ENCODE peak calls at places on chromosome 20, in eight cellular contexts. I, U, C, G, F, L, K and J are unnamed samples.

GRCh38 chr20:34473262-34473883 is 42.8 kb upstream of the DYNLRB1 start:
- DNase-seq in I (peak), U (peak), C (peak), G (peak), F (no peak), L (peak), K (no peak), J (peak)

GRCh38 chr20:58237318-58238182 is 9.1 kb upstream of the ANKRD60 start:
- DNase-seq in I (no peak), U (peak), C (no peak), G (no peak), F (no peak), L (peak), K (no peak), J (no peak)

GRCh38 chr20:57882451-57883161 is 172.8 kb upstream of the PMEPA1 start:
- DNase-seq in I (peak), U (no peak), C (no peak), G (no peak), F (no peak), L (no peak), K (no peak), J (no peak)

GRCh38 chr20:19867940-19868371 is 109.9 kb downstream of the RIN2 start:
- DNase-seq in I (no peak), U (no peak), C (no peak), G (no peak), F (no peak), L (no peak), K (peak), J (no peak)

GRCh38 chr20:17797163-17797562 is 97.4 kb downstream of the BANF2 start:
- DNase-seq in I (no peak), U (no peak), C (no peak), G (no peak), F (no peak), L (no peak), K (no peak), J (peak)

GRCh38 chr20:59718071-59718470 is 113.7 kb downstream of the PHACTR3 start:
- DNase-seq in I (no peak), U (no peak), C (no peak), G (no peak), F (no peak), L (no peak), K (no peak), J (no peak)

GRCh38 chr20:4951299-4951698 is 50.0 kb downstream of the SLC23A2 start:
- DNase-seq in I (peak), U (peak), C (no peak), G (no peak), F (no peak), L (peak), K (no peak), J (peak)

GRCh38 chr20:58645277-58645968 is 5.7 kb upstream of the STX16 start:
- DNase-seq in I (peak), U (peak), C (no peak), G (no peak), F (no peak), L (peak), K (no peak), J (peak)

GRCh38 chr20:51507357-51508036 is 35.0 kb downstream of the NFATC2 start:
- DNase-seq in I (no peak), U (no peak), C (no peak), G (no peak), F (no peak), L (no peak), K (no peak), J (no peak)

GRCh38 chr20:59809630-59810375 is 123.6 kb downstream of the SYCP2 start:
- DNase-seq in I (no peak), U (no peak), C (no peak), G (peak), F (no peak), L (no peak), K (no peak), J (no peak)

GRCh38 chr20:33423141-33423834 is 20.3 kb downstream of the SNTA1 start:
- DNase-seq in I (peak), U (peak), C (no peak), G (peak), F (no peak), L (peak), K (no peak), J (no peak)

GRCh38 chr20:48716086-48716485 is 111.7 kb downstream of the PREX1 start:
- DNase-seq in I (no peak), U (no peak), C (no peak), G (no peak), F (peak), L (no peak), K (no peak), J (no peak)

GRCh38 chr20:8315639-8316573 is 183.8 kb downstream of the PLCB1 start:
- DNase-seq in I (no peak), U (no peak), C (no peak), G (no peak), F (no peak), L (no peak), K (no peak), J (no peak)

GRCh38 chr20:43238833-43239232 is 49.1 kb upstream of the PTPRT start:
- DNase-seq in I (no peak), U (no peak), C (no peak), G (no peak), F (no peak), L (no peak), K (no peak), J (no peak)

GRCh38 chr20:6416371-6416770 is 293.5 kb upstream of the FERMT1 start:
- DNase-seq in I (no peak), U (no peak), C (no peak), G (no peak), F (no peak), L (no peak), K (no peak), J (no peak)
- TF ChIP-seq CTCF in I (no peak), U (no peak), C (no peak), G (no peak), F (no peak), L (no peak), K (no peak), J (no peak)

GRCh38 chr20:53828673-53829085 is 235.0 kb upstream of the ZNF217 start:
- DNase-seq in I (peak), U (peak), C (no peak), G (no peak), F (no peak), L (peak), K (no peak), J (peak)
- TF ChIP-seq CTCF in I (no peak), U (peak), C (no peak), G (no peak), F (no peak), L (peak), K (no peak), J (no peak)

GRCh38 chr20:2640899-2641298 is 11.5 kb upstream of the NOP56 start:
- DNase-seq in I (no peak), U (no peak), C (no peak), G (no peak), F (no peak), L (no peak), K (no peak), J (no peak)
- TF ChIP-seq CTCF in I (no peak), U (no peak), C (no peak), G (no peak), F (no peak), L (no peak), K (no peak), J (no peak)

GRCh38 chr20:35950093-35950492 is 4.2 kb downstream of the SCAND1 start:
- DNase-seq in I (no peak), U (no peak), C (no peak), G (no peak), F (no peak), L (no peak), K (no peak), J (no peak)

GRCh38 chr20:35944189-35944588 is 10.1 kb downstream of the SCAND1 start:
- DNase-seq in I (no peak), U (no peak), C (no peak), G (no peak), F (no peak), L (no peak), K (no peak), J (no peak)

GRCh38 chr20:35947907-35948306 is 6.4 kb downstream of the SCAND1 start:
- DNase-seq in I (no peak), U (peak), C (no peak), G (no peak), F (no peak), L (no peak), K (no peak), J (no peak)

GRCh38 chr20:35942243-35942642 is 12.1 kb downstream of the SCAND1 start:
- DNase-seq in I (no peak), U (no peak), C (no peak), G (no peak), F (no peak), L (no peak), K (no peak), J (no peak)

DNA sequence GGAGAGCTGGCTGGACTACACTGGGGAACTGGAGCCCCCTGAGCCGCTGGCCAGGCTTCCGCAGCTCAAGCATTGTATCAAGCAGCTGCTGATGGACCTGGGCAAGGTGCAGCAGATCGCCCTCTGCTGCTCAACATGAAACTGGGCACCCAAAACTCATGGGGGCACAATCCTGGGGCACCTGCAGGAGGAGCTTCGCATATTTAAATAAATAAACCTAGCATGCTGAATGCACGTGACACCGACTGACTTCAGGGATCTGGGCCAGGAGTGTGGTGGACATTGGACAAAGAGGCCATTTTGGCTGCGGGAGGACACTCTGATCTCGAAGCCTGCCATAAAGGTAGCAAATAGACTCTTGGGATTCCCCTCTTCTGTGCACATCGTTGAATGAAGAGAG is 6.8 kb downstream of the SCAND1 start:
- DNase-seq in I (peak), U (peak), C (no peak), G (no peak), F (peak), L (peak), K (no peak), J (peak)
- TF ChIP-seq CTCF in I (peak), U (peak), C (peak), G (peak), F (peak), L (peak), K (no peak), J (peak)

DNA sequence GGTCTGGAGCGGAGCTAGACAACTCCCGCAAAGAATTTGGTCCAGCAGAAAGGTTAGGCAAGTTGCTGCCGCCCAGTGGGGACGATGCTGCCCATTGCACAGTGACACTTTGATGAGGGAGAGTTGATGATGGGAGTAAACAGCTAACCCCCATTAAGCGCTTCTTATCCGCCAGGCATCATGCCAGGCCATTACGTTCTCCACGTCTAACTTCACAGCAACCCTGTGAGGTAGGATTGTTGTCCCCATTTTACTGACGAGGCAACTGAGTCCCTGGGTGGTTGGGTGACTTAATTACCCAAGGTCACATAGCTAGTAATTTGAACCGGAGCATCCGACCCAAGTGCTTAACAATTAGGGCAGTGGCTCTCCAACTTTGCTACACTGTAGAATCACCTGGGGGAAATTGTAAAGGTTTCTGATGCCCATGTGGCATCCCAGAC is 731 bp downstream of the RALGAPB start:
- DNase-seq in I (no peak), U (no peak), C (no peak), G (no peak), F (no peak), L (peak), K (no peak), J (no peak)
- TF ChIP-seq CTCF in I (no peak), U (no peak), C (no peak), G (no peak), F (no peak), L (peak), K (no peak), J (no peak)

GRCh38 chr20:2084703-2085102 is 16.9 kb upstream of the STK35 start:
- DNase-seq in I (peak), U (no peak), C (no peak), G (no peak), F (no peak), L (peak), K (no peak), J (no peak)

GRCh38 chr20:2088904-2089303 is 12.7 kb upstream of the STK35 start:
- DNase-seq in I (no peak), U (no peak), C (no peak), G (no peak), F (no peak), L (no peak), K (no peak), J (no peak)

GRCh38 chr20:2086980-2087377 is 14.6 kb upstream of the STK35 start:
- DNase-seq in I (no peak), U (no peak), C (no peak), G (no peak), F (no peak), L (no peak), K (no peak), J (no peak)

GRCh38 chr20:2089447-2089846 is 12.2 kb upstream of the STK35 start:
- DNase-seq in I (no peak), U (no peak), C (no peak), G (no peak), F (no peak), L (no peak), K (no peak), J (no peak)

GRCh38 chr20:2086177-2086979 is 15.2 kb upstream of the STK35 start:
- DNase-seq in I (no peak), U (no peak), C (no peak), G (no peak), F (no peak), L (peak), K (no peak), J (no peak)
- TF ChIP-seq CTCF in I (no peak), U (no peak), C (no peak), G (no peak), F (no peak), L (peak), K (no peak), J (peak)

DNA sequence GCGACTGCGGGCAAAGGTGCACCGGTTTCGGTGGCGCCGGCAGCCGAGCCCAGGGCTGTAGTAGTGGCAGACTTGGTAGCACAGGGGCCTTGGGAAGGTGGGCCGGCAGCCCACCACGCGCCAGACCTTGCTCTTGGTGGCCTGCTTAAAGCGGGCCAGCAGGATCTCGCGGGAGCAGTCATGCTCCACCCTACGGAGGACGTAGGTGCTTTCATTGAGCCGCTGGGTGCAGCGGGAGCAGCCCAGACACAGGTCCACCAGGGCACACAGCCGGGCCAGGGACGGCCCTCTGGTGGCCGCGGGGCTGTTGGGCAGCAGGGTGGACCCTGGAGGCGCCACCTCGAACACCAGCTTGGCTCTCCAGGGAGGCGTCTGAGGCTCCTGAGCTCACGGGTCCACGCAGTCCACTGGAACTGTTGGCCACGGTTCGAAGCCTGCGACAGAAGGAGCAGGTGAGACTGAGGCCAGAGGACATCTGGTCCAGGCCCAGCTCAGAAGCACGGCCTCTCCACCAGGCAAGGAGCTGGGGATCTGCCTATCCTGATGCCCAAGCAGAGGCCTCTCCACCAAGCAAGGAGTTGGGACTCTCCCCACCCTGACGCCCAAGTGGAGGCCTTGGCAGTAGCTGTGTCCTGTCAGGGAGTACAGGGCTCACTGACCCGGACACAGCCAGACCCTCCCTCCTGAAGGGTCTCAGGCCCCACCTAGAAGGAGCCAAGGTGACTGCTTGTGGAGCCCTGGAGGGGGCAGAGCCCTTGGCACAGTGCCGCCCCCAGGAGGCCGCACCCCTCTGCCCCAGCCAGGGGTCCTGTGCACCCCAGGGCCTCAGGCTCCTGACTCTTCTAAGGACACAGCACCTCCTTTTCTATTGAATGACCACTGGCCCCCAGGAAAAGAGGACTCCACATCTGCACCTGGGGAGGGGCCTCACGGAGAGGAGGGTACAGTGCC is 976 bp downstream of the HELZ2 start:
- DNase-seq in I (no peak), U (no peak), C (no peak), G (no peak), F (no peak), L (no peak), K (no peak), J (no peak)
- TF ChIP-seq CTCF in I (no peak), U (peak), C (no peak), G (no peak), F (no peak), L (peak), K (no peak), J (peak)

GRCh38 chr20:37007898-37008649 is 56.6 kb upstream of the SAMHD1 start:
- DNase-seq in I (peak), U (peak), C (no peak), G (no peak), F (no peak), L (peak), K (no peak), J (peak)
- TF ChIP-seq CTCF in I (no peak), U (peak), C (peak), G (no peak), F (peak), L (peak), K (no peak), J (peak)